ENCODE peak calls at places on chromosome 2, in ten cellular contexts. One of them, this sample, is unnamed.

GRCh38 chr2:109184368-109184767 is 55.4 kb downstream of the SH3RF3 start:
- DNase-seq in nephron progenitor cell: no peak
- DNase-seq in coronary artery: no peak
- DNase-seq in HFFc6: no peak
- DNase-seq in endothelial cell: no peak
- DNase-seq in PC-3: no peak
- DNase-seq in fibroblast of pulmonary artery: no peak
- DNase-seq in tibial artery: peak
- DNase-seq in fibroblast of lung: no peak
- DNase-seq in omental fat pad: no peak
- DNase-seq in this sample: no peak

GRCh38 chr2:67871696-67872320 is 191.0 kb downstream of the C1D start:
- DNase-seq in HFFc6: peak
- DNase-seq in PC-3: peak
- DNase-seq in tibial artery: peak
- DNase-seq in coronary artery: peak
- DNase-seq in nephron progenitor cell: no peak
- DNase-seq in fibroblast of lung: peak
- DNase-seq in omental fat pad: no peak
- DNase-seq in fibroblast of pulmonary artery: peak
- DNase-seq in endothelial cell: no peak
- DNase-seq in this sample: no peak

GRCh38 chr2:85768713-85769112 is 14.9 kb downstream of the ATOH8 start:
- DNase-seq in PC-3: no peak
- DNase-seq in tibial artery: peak
- DNase-seq in nephron progenitor cell: no peak
- DNase-seq in endothelial cell: no peak
- DNase-seq in coronary artery: no peak
- DNase-seq in omental fat pad: no peak
- DNase-seq in HFFc6: no peak
- DNase-seq in fibroblast of lung: peak
- DNase-seq in fibroblast of pulmonary artery: peak
- DNase-seq in this sample: no peak

GRCh38 chr2:69436594-69436936 is 670 bp downstream of the NFU1 start:
- DNase-seq in coronary artery: no peak
- DNase-seq in PC-3: peak
- DNase-seq in fibroblast of pulmonary artery: no peak
- DNase-seq in fibroblast of lung: peak
- DNase-seq in tibial artery: no peak
- DNase-seq in omental fat pad: no peak
- DNase-seq in HFFc6: no peak
- DNase-seq in endothelial cell: no peak
- DNase-seq in nephron progenitor cell: no peak
- DNase-seq in this sample: no peak

GRCh38 chr2:134869941-134870736 is 31.7 kb downstream of the ACMSD start:
- DNase-seq in PC-3: no peak
- DNase-seq in fibroblast of pulmonary artery: peak
- DNase-seq in nephron progenitor cell: no peak
- DNase-seq in endothelial cell: no peak
- DNase-seq in HFFc6: no peak
- DNase-seq in fibroblast of lung: peak
- DNase-seq in omental fat pad: no peak
- DNase-seq in tibial artery: no peak
- DNase-seq in coronary artery: no peak
- DNase-seq in this sample: no peak

GRCh38 chr2:2565671-2566070 is 234.6 kb upstream of the MYT1L start:
- DNase-seq in tibial artery: no peak
- DNase-seq in fibroblast of lung: no peak
- DNase-seq in omental fat pad: no peak
- DNase-seq in PC-3: no peak
- DNase-seq in coronary artery: no peak
- DNase-seq in fibroblast of pulmonary artery: no peak
- DNase-seq in endothelial cell: no peak
- DNase-seq in nephron progenitor cell: no peak
- DNase-seq in HFFc6: no peak
- DNase-seq in this sample: no peak

GRCh38 chr2:224930124-224930523 is 112.1 kb downstream of the DOCK10 start:
- DNase-seq in nephron progenitor cell: no peak
- DNase-seq in HFFc6: no peak
- DNase-seq in PC-3: no peak
- DNase-seq in coronary artery: no peak
- DNase-seq in fibroblast of pulmonary artery: no peak
- DNase-seq in endothelial cell: no peak
- DNase-seq in omental fat pad: no peak
- DNase-seq in tibial artery: no peak
- DNase-seq in fibroblast of lung: peak
- DNase-seq in this sample: no peak

GRCh38 chr2:71226391-71226964 is 425 bp downstream of the PAIP2B start:
- DNase-seq in fibroblast of lung: no peak
- DNase-seq in PC-3: peak
- DNase-seq in nephron progenitor cell: peak
- DNase-seq in endothelial cell: peak
- DNase-seq in omental fat pad: no peak
- DNase-seq in tibial artery: no peak
- DNase-seq in HFFc6: no peak
- DNase-seq in coronary artery: peak
- DNase-seq in fibroblast of pulmonary artery: no peak
- DNase-seq in this sample: no peak

GRCh38 chr2:237479747-237480146 is 7.3 kb upstream of the MLPH start:
- DNase-seq in fibroblast of pulmonary artery: no peak
- DNase-seq in nephron progenitor cell: no peak
- DNase-seq in fibroblast of lung: no peak
- DNase-seq in HFFc6: no peak
- DNase-seq in endothelial cell: no peak
- DNase-seq in PC-3: no peak
- DNase-seq in tibial artery: no peak
- DNase-seq in coronary artery: no peak
- DNase-seq in omental fat pad: no peak
- DNase-seq in this sample: no peak

GRCh38 chr2:172813314-172813888 is 77.8 kb downstream of the RAPGEF4 start:
- DNase-seq in PC-3: peak
- DNase-seq in fibroblast of pulmonary artery: peak
- DNase-seq in coronary artery: no peak
- DNase-seq in tibial artery: no peak
- DNase-seq in HFFc6: no peak
- DNase-seq in endothelial cell: no peak
- DNase-seq in fibroblast of lung: peak
- DNase-seq in nephron progenitor cell: no peak
- DNase-seq in omental fat pad: no peak
- DNase-seq in this sample: no peak
- TF ChIP-seq CTCF in PC-3: peak
- TF ChIP-seq CTCF in fibroblast of pulmonary artery: peak
- TF ChIP-seq CTCF in coronary artery: peak
- TF ChIP-seq CTCF in tibial artery: peak
- TF ChIP-seq CTCF in HFFc6: peak
- TF ChIP-seq CTCF in endothelial cell: peak
- TF ChIP-seq CTCF in fibroblast of lung: peak
- TF ChIP-seq CTCF in nephron progenitor cell: peak
- TF ChIP-seq CTCF in omental fat pad: no peak
- TF ChIP-seq CTCF in this sample: no peak

GRCh38 chr2:123840016-123840415 is 185.1 kb upstream of the CNTNAP5 start:
- DNase-seq in HFFc6: no peak
- DNase-seq in omental fat pad: no peak
- DNase-seq in endothelial cell: no peak
- DNase-seq in fibroblast of pulmonary artery: no peak
- DNase-seq in fibroblast of lung: no peak
- DNase-seq in tibial artery: no peak
- DNase-seq in nephron progenitor cell: no peak
- DNase-seq in coronary artery: no peak
- DNase-seq in PC-3: peak
- DNase-seq in this sample: no peak
- TF ChIP-seq CTCF in HFFc6: no peak
- TF ChIP-seq CTCF in omental fat pad: no peak
- TF ChIP-seq CTCF in endothelial cell: no peak
- TF ChIP-seq CTCF in fibroblast of pulmonary artery: no peak
- TF ChIP-seq CTCF in fibroblast of lung: no peak
- TF ChIP-seq CTCF in tibial artery: no peak
- TF ChIP-seq CTCF in nephron progenitor cell: no peak
- TF ChIP-seq CTCF in coronary artery: no peak
- TF ChIP-seq CTCF in PC-3: peak
- TF ChIP-seq CTCF in this sample: no peak

DNA sequence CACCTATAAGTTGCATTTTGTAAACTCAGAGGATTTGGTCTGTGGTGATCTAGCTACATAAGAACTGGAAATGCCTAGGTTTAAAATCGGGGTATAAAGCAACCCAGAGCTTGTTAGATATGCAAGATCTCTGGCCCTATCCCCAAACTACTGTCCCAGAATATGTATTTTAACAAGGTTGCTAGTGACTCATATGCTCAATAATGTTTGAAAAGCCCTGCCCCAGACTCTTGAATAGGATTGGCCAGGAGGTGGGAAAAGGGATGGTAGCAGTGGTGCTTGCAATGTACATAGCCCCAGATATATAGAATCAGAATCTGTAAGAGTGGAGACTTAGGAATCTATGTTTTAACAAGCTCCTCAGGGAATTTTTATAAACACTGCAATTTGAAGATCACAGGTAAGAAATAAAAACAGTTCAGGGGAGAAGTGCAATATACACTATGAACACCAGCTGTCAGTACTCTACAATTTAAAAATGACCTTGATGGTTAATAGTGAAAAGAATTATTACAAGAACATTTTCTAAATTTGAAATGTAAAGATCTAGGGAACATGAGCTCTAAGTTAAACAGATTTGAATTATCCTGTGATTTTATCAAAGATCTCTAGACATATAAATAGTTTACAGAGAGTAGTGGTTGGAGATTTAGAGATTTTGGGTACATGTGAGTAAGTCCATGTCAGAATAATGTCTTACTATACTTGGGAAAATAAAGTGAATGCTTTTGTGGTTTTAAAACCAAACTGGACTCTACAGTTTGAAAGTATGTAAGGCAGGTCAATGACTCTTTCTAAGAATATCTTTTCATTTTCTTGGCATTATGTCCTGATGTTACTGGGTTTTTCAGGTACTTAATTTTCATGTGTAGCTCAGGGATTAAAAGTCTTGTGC is 7.7 kb upstream of the MMADHC start:
- DNase-seq in HFFc6: peak
- DNase-seq in tibial artery: no peak
- DNase-seq in endothelial cell: no peak
- DNase-seq in PC-3: peak
- DNase-seq in omental fat pad: no peak
- DNase-seq in coronary artery: no peak
- DNase-seq in fibroblast of pulmonary artery: peak
- DNase-seq in fibroblast of lung: peak
- DNase-seq in nephron progenitor cell: no peak
- DNase-seq in this sample: no peak
- TF ChIP-seq CTCF in HFFc6: peak
- TF ChIP-seq CTCF in tibial artery: no peak
- TF ChIP-seq CTCF in endothelial cell: no peak
- TF ChIP-seq CTCF in PC-3: peak
- TF ChIP-seq CTCF in omental fat pad: no peak
- TF ChIP-seq CTCF in coronary artery: no peak
- TF ChIP-seq CTCF in fibroblast of pulmonary artery: peak
- TF ChIP-seq CTCF in fibroblast of lung: peak
- TF ChIP-seq CTCF in nephron progenitor cell: peak
- TF ChIP-seq CTCF in this sample: no peak

GRCh38 chr2:96604104-96604503 is 34.0 kb downstream of the KANSL3 start:
- DNase-seq in PC-3: no peak
- DNase-seq in tibial artery: no peak
- DNase-seq in HFFc6: no peak
- DNase-seq in endothelial cell: no peak
- DNase-seq in omental fat pad: no peak
- DNase-seq in fibroblast of pulmonary artery: no peak
- DNase-seq in nephron progenitor cell: no peak
- DNase-seq in coronary artery: no peak
- DNase-seq in fibroblast of lung: no peak
- DNase-seq in this sample: no peak
- TF ChIP-seq CTCF in PC-3: peak
- TF ChIP-seq CTCF in tibial artery: no peak
- TF ChIP-seq CTCF in HFFc6: peak
- TF ChIP-seq CTCF in endothelial cell: no peak
- TF ChIP-seq CTCF in omental fat pad: no peak
- TF ChIP-seq CTCF in fibroblast of pulmonary artery: peak
- TF ChIP-seq CTCF in nephron progenitor cell: no peak
- TF ChIP-seq CTCF in coronary artery: no peak
- TF ChIP-seq CTCF in fibroblast of lung: no peak
- TF ChIP-seq CTCF in this sample: no peak

DNA sequence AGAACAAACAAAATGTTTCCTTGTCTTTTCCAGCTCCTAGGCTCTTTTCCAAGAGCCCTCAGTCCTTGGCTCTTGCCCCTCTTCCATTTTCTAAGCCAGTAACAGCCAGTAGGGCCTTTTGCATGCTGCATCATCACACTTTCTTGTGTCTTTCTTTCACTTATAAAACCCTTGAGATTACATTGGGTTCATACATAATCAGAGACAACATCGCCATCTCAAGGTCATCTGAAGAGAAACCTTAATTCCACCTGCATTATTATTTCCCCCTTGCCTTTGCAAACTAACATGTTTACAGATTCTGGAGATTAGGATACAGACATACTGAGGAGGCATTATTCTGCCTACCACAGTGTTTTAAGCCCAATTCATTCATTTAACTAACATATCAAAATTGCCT is 697.3 kb downstream of the TRIB2 start:
- DNase-seq in fibroblast of lung: no peak
- DNase-seq in omental fat pad: no peak
- DNase-seq in coronary artery: no peak
- DNase-seq in HFFc6: no peak
- DNase-seq in tibial artery: no peak
- DNase-seq in endothelial cell: no peak
- DNase-seq in PC-3: no peak
- DNase-seq in nephron progenitor cell: no peak
- DNase-seq in fibroblast of pulmonary artery: no peak
- DNase-seq in this sample: no peak
- TF ChIP-seq CTCF in fibroblast of lung: no peak
- TF ChIP-seq CTCF in omental fat pad: no peak
- TF ChIP-seq CTCF in coronary artery: no peak
- TF ChIP-seq CTCF in HFFc6: no peak
- TF ChIP-seq CTCF in tibial artery: no peak
- TF ChIP-seq CTCF in endothelial cell: no peak
- TF ChIP-seq CTCF in PC-3: no peak
- TF ChIP-seq CTCF in nephron progenitor cell: no peak
- TF ChIP-seq CTCF in fibroblast of pulmonary artery: no peak
- TF ChIP-seq CTCF in this sample: no peak

GRCh38 chr2:142286618-142287017 is 155.8 kb upstream of the LRP1B start:
- DNase-seq in fibroblast of lung: no peak
- DNase-seq in fibroblast of pulmonary artery: no peak
- DNase-seq in PC-3: peak
- DNase-seq in tibial artery: no peak
- DNase-seq in omental fat pad: no peak
- DNase-seq in nephron progenitor cell: peak
- DNase-seq in coronary artery: no peak
- DNase-seq in endothelial cell: peak
- DNase-seq in HFFc6: no peak
- DNase-seq in this sample: no peak
- TF ChIP-seq CTCF in fibroblast of lung: no peak
- TF ChIP-seq CTCF in fibroblast of pulmonary artery: peak
- TF ChIP-seq CTCF in PC-3: peak
- TF ChIP-seq CTCF in tibial artery: no peak
- TF ChIP-seq CTCF in omental fat pad: no peak
- TF ChIP-seq CTCF in nephron progenitor cell: peak
- TF ChIP-seq CTCF in coronary artery: no peak
- TF ChIP-seq CTCF in endothelial cell: peak
- TF ChIP-seq CTCF in HFFc6: peak
- TF ChIP-seq CTCF in this sample: no peak

DNA sequence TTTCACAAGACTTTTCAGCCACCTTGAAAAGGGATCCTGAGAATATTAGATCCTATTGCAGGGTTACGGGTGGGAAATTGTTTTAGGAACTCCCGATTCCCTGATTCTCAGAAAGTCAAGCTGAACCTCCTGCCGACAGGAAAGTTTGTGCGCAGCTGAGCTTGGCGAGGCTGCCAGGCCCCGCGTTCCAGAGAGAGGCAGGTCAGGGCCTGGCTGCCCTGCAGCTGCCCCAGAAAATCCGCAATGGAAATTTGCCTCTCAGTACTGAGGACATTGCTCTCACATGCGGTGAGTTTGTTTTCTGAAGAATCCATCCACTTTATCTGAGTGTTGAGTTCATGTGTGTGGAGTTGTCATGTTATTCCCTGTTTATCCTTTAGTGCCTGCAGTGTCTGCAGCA is 144.2 kb downstream of the RTP5 start:
- DNase-seq in coronary artery: no peak
- DNase-seq in nephron progenitor cell: no peak
- DNase-seq in endothelial cell: no peak
- DNase-seq in fibroblast of lung: no peak
- DNase-seq in fibroblast of pulmonary artery: no peak
- DNase-seq in tibial artery: no peak
- DNase-seq in HFFc6: no peak
- DNase-seq in omental fat pad: no peak
- DNase-seq in PC-3: no peak
- DNase-seq in this sample: no peak
- TF ChIP-seq CTCF in coronary artery: no peak
- TF ChIP-seq CTCF in nephron progenitor cell: no peak
- TF ChIP-seq CTCF in endothelial cell: no peak
- TF ChIP-seq CTCF in fibroblast of lung: no peak
- TF ChIP-seq CTCF in fibroblast of pulmonary artery: no peak
- TF ChIP-seq CTCF in tibial artery: no peak
- TF ChIP-seq CTCF in HFFc6: no peak
- TF ChIP-seq CTCF in omental fat pad: no peak
- TF ChIP-seq CTCF in PC-3: no peak
- TF ChIP-seq CTCF in this sample: no peak

This sample was measured in natural killer cell.